ENCODE peak calls at places on chromosomes 1 and 21, in ten cellular contexts. O is pancreas, Z is IMR-90, J is H1, N is heart left ventricle, B is cardiac muscle cell, P is SJSA1, L is endodermal cell, M is left ventricle myocardium inferior, H is lung. G is an unnamed sample. For H3K4me1, the result is how much of the 10 kb centered on the place peaks cover.

GRCh38 chr1:37092937-37093336 is 58.6 kb upstream of the GRIK3 start:
- DNase-seq in O (no peak), Z (no peak), J (no peak), N (no peak), B (no peak), P (no peak), L (no peak), M (no peak), H (no peak), G (no peak)

GRCh38 chr1:187445066-187445465 is 616.3 kb downstream of the PLA2G4A start:
- DNase-seq in O (no peak), Z (peak), J (no peak), N (no peak), B (no peak), P (no peak), L (no peak), M (no peak), H (no peak), G (no peak)

GRCh38 chr1:93567255-93567918 is 114.2 kb downstream of the BCAR3 start:
- DNase-seq in O (no peak), Z (peak), J (no peak), N (peak), B (no peak), P (peak), L (peak), M (peak), H (no peak), G (no peak)

GRCh38 chr1:10283318-10283984 is 73.1 kb downstream of the KIF1B start:
- DNase-seq in O (no peak), Z (no peak), J (no peak), N (no peak), B (no peak), P (no peak), L (no peak), M (no peak), H (no peak), G (no peak)

GRCh38 chr1:219806020-219806419 is 122.3 kb downstream of the SLC30A10 start:
- DNase-seq in O (no peak), Z (no peak), J (no peak), N (no peak), B (no peak), P (no peak), L (no peak), M (no peak), H (no peak), G (no peak)

GRCh38 chr21:27582246-27582945 is 615.5 kb upstream of the ADAMTS5 start:
- DNase-seq in O (no peak), Z (peak), J (no peak), N (no peak), B (no peak), P (no peak), L (no peak), M (no peak), H (no peak), G (no peak)

GRCh38 chr1:156706647-156707008 is 1.2 kb upstream of the CRABP2 start:
- DNase-seq in O (peak), Z (no peak), J (no peak), N (peak), B (peak), P (no peak), L (peak), M (peak), H (no peak), G (peak)

GRCh38 chr1:58732087-58732486 is 32.2 kb upstream of the MYSM1 start:
- DNase-seq in O (no peak), Z (peak), J (no peak), N (no peak), B (no peak), P (no peak), L (no peak), M (no peak), H (no peak), G (no peak)

GRCh38 chr1:239164451-239165180 is 221.8 kb upstream of the CHRM3 start:
- DNase-seq in O (no peak), Z (no peak), J (no peak), N (no peak), B (no peak), P (no peak), L (no peak), M (no peak), H (no peak), G (no peak)

GRCh38 chr1:171403396-171403795 is 81.9 kb upstream of the PRRC2C start:
- DNase-seq in O (no peak), Z (no peak), J (no peak), N (no peak), B (no peak), P (no peak), L (peak), M (no peak), H (no peak), G (no peak)

GRCh38 chr1:167489581-167490340 is 28.6 kb downstream of the CD247 start:
- DNase-seq in O (no peak), Z (no peak), J (peak), N (no peak), B (peak), P (no peak), L (peak), M (no peak), H (no peak), G (no peak)

GRCh38 chr1:108862017-108862610 is 5.2 kb upstream of the AKNAD1 start:
- DNase-seq in O (no peak), Z (no peak), J (peak), N (no peak), B (no peak), P (no peak), L (no peak), M (no peak), H (no peak), G (no peak)

GRCh38 chr1:178005450-178005849 is 35.6 kb upstream of the SEC16B start:
- DNase-seq in O (no peak), Z (no peak), J (no peak), N (no peak), B (no peak), P (no peak), L (no peak), M (no peak), H (no peak), G (no peak)

GRCh38 chr1:64798857-64799256 is 54.0 kb downstream of the RAVER2 start:
- DNase-seq in O (no peak), Z (no peak), J (no peak), N (no peak), B (no peak), P (no peak), L (no peak), M (no peak), H (no peak), G (no peak)

GRCh38 chr1:100358210-100358609 is 5.9 kb downstream of the CDC14A start:
- DNase-seq in O (no peak), Z (no peak), J (no peak), N (no peak), B (peak), P (no peak), L (no peak), M (no peak), H (no peak), G (no peak)

GRCh38 chr1:167683226-167683625 is 38.6 kb upstream of the MPZL1 start:
- DNase-seq in O (no peak), Z (no peak), J (no peak), N (no peak), B (no peak), P (no peak), L (no peak), M (no peak), H (no peak), G (no peak)

DNA sequence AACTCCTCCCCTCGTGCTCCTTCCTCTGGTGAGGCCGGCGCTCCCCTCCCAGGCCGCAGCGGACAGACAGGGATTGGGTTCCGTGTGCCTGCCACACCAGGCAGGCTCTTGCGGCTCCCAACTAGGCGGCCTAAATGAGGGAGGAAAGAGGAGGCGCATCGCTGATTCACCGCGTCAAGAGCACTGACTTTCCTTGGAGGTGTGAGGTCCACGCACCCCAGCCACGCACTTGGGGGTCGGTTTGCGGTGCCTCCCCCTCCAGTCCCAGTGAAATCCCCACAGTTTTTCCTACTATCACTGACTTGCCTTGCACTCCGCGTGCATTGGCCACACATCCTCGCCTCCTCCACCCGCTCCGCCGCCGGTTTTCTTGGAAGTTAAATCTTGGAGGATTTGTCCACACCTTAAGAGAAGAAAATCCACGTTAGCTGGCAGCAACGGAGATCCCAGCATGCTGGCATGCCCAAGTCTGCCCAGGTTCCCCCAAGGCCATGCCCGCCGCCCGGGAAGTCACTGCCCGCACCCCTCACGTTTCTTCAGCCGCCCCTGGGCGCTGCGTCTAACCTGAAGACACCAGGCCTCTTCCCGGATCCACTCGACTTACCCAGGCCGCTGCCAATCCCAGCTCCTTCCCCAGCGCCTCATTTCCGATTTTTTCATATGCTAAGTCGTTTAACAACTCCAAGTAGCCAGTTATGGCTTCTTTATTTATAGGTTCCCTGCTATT is 1.1 kb upstream of the FOXD3 start:
- DNase-seq in O (no peak), Z (no peak), J (peak), N (no peak), B (no peak), P (no peak), L (peak), M (no peak), H (no peak), G (no peak)
- H3K4me1 ChIP-seq in O (under half), Z (under half), J (under half), N (under half), B (under half), P (under half), L (under half), M (half or more), H (under half), G (under half)

DNA sequence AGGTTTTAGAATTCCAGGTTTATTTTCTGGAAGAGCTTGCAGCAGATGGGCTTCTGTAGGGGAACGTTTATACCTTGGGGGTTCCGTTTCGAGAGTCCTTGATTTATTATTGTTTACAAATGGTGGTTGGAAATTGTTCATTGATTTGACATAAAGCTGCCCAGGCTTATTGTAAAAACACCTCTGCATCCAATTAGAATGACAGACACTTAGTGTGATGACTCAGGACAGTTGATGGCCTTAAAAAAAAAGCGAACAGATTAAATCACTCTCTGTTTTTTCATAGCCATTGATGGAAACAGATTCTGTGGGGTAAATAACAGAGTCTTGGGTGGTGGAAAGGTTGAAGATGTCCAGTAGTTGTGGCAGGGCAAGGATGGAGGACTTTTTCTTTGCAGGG is 35.4 kb downstream of the GALNT2 start:
- DNase-seq in O (no peak), Z (no peak), J (no peak), N (no peak), B (no peak), P (no peak), L (no peak), M (no peak), H (no peak), G (no peak)
- H3K4me1 ChIP-seq in O (half or more), Z (under half), J (under half), N (under half), B (under half), P (half or more), L (under half), M (half or more), H (under half), G (under half)

GRCh38 chr1:12185036-12185435 is 18.2 kb downstream of the TNFRSF1B start:
- DNase-seq in O (no peak), Z (no peak), J (no peak), N (no peak), B (no peak), P (no peak), L (no peak), M (no peak), H (no peak), G (no peak)
- H3K4me1 ChIP-seq in O (under half), Z (under half), J (under half), N (under half), B (under half), P (under half), L (under half), M (half or more), H (under half), G (under half)

GRCh38 chr1:192379536-192379935 is 62.7 kb downstream of the RGS21 start:
- DNase-seq in O (no peak), Z (no peak), J (no peak), N (no peak), B (no peak), P (no peak), L (no peak), M (no peak), H (no peak), G (no peak)

GRCh38 chr1:192378276-192378675 is 61.5 kb downstream of the RGS21 start:
- DNase-seq in O (no peak), Z (peak), J (no peak), N (no peak), B (no peak), P (no peak), L (no peak), M (no peak), H (no peak), G (no peak)

GRCh38 chr1:192378878-192379277 is 62.1 kb downstream of the RGS21 start:
- DNase-seq in O (no peak), Z (no peak), J (no peak), N (no peak), B (no peak), P (no peak), L (no peak), M (no peak), H (no peak), G (no peak)

DNA sequence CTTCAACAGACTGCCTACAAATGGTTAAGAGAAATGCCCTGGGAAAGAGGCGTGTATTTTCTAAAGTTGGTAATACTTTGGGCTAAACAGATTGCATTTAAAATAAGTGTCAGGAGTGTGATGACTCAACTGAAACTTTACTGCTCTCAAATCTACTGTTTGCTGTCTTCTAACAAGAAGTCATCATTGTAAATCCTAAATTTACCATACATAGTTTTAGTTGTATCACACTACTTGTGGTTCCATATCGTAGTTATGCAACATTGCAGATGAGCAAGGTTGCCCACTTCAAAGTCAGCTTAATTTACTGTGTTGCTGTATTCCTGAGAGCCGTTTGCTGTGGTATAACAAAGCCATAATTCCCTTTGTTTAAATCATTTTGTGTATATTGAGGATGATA is 59.6 kb downstream of the RGS21 start:
- DNase-seq in O (no peak), Z (no peak), J (no peak), N (no peak), B (no peak), P (no peak), L (no peak), M (no peak), H (no peak), G (no peak)
- H3K4me1 ChIP-seq in O (under half), Z (under half), J (under half), N (under half), B (under half), P (under half), L (under half), M (under half), H (under half), G (under half)

GRCh38 chr1:111596499-111596898 is 23.1 kb upstream of the RAP1A start:
- DNase-seq in O (no peak), Z (no peak), J (no peak), N (no peak), B (no peak), P (no peak), L (no peak), M (no peak), H (no peak), G (no peak)

GRCh38 chr1:111598534-111598933 is 21.1 kb upstream of the RAP1A start:
- DNase-seq in O (no peak), Z (no peak), J (no peak), N (no peak), B (no peak), P (no peak), L (no peak), M (no peak), H (no peak), G (no peak)

GRCh38 chr1:111595807-111596206 is 23.8 kb upstream of the RAP1A start:
- DNase-seq in O (no peak), Z (no peak), J (no peak), N (no peak), B (no peak), P (no peak), L (no peak), M (no peak), H (no peak), G (no peak)

GRCh38 chr1:111599781-111600180 is 19.8 kb upstream of the RAP1A start:
- DNase-seq in O (no peak), Z (no peak), J (no peak), N (no peak), B (no peak), P (no peak), L (no peak), M (no peak), H (no peak), G (no peak)

DNA sequence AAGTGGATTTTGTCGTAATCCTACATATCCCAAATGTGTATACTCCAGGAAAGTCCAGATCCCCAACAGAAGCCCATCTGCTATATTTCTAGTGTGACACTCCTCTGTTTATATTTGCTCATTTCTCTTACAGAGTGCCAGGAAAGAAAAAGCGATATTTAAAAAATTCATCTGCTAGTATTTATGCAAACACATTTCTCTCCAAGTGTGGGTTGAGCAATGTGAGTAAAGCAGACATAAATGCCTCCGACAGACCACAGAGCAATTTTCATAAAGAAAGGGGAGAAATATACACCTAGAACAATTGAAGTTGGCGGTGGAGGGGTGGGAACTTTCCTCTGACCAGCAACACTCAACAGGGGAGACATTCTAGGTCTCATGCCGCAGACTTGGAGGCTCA is 22.2 kb upstream of the RAP1A start:
- DNase-seq in O (no peak), Z (peak), J (no peak), N (no peak), B (no peak), P (peak), L (no peak), M (no peak), H (no peak), G (no peak)
- H3K4me1 ChIP-seq in O (under half), Z (under half), J (under half), N (under half), B (under half), P (under half), L (under half), M (under half), H (under half), G (under half)

DNA sequence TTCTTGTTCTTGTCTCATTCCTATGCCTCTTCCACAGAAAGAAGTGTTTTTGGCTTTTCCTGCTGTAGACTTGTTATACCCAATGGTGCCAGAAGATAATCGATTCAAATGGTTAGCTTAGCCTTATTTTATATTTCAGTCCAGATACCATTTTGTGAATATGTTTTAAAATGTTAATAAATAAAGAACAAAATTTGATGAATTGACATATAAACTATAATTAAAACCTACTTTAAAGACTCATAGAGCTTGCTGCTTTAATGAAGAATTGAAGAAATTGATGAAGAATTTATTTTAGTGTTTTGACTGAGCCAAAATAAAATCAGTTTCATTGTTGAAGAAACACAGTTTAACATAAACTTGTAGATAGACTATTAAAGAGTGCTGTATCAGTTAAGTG is 152.8 kb downstream of the MAGI3 start:
- DNase-seq in O (no peak), Z (no peak), J (no peak), N (no peak), B (no peak), P (no peak), L (no peak), M (no peak), H (no peak), G (no peak)
- H3K4me1 ChIP-seq in O (under half), Z (under half), J (under half), N (under half), B (under half), P (under half), L (under half), M (under half), H (under half), G (under half)

GRCh38 chr1:111222308-111223125 is 5.0 kb upstream of the CHI3L2 start:
- DNase-seq in O (peak), Z (peak), J (peak), N (peak), B (peak), P (peak), L (peak), M (peak), H (peak), G (peak)

GRCh38 chr1:111221633-111222286 is 5.8 kb upstream of the CHI3L2 start:
- DNase-seq in O (no peak), Z (peak), J (no peak), N (no peak), B (no peak), P (no peak), L (no peak), M (no peak), H (no peak), G (no peak)

GRCh38 chr1:111220302-111220890 is 7.1 kb upstream of the CHI3L2 start:
- DNase-seq in O (no peak), Z (no peak), J (no peak), N (no peak), B (no peak), P (no peak), L (no peak), M (no peak), H (no peak), G (no peak)

GRCh38 chr1:111219466-111220286 is 7.8 kb upstream of the CHI3L2 start:
- DNase-seq in O (no peak), Z (no peak), J (no peak), N (no peak), B (peak), P (no peak), L (peak), M (no peak), H (no peak), G (no peak)

DNA sequence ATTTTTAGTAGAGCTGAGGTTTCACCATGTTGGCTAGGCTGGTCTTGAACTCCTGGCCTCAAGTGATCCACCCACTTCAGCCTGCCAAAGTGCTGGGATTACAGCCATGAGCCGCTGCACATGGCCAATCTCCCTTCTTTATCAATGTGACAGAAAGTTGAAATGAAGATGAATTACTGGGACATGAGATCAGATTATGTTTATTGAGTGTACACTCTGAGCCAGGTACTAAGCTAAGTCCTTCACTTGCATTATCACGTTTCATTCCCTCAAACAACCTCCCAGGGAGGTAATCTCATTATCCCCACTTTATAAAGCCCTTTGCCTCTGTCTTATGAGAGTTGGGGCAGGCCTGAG is 6.3 kb upstream of the CHI3L2 start:
- DNase-seq in O (no peak), Z (no peak), J (no peak), N (no peak), B (no peak), P (no peak), L (no peak), M (no peak), H (no peak), G (no peak)
- H3K4me1 ChIP-seq in O (under half), Z (under half), J (under half), N (under half), B (under half), P (under half), L (under half), M (under half), H (under half), G (under half)